ENCODE peak calls at places on chromosome 5, in eight cellular contexts. V is kidney; Z is CD8-positive, alpha-beta T cell; P is endothelial cell; U is choroid plexus epithelial cell; H is A549; J is progenitor cell of endocrine pancreas; X is epithelial cell of proximal tubule. T is an unnamed sample.

GRCh38 chr5:94524841-94525697 is 93.3 kb downstream of the KIAA0825 start:
- DNase-seq in V (no peak), Z (no peak), P (no peak), U (peak), H (peak), J (no peak), X (no peak), T (no peak)

GRCh38 chr5:178940569-178941360 is at the start of gene ZNF454:
- DNase-seq in V (peak), Z (no peak), P (no peak), U (peak), H (no peak), J (no peak), X (peak), T (no peak)

GRCh38 chr5:142120247-142120935 is 11.8 kb downstream of the NDFIP1 start:
- DNase-seq in V (no peak), Z (no peak), P (no peak), U (no peak), H (no peak), J (no peak), X (no peak), T (no peak)

GRCh38 chr5:79261907-79262306 is 26.0 kb downstream of the JMY start:
- DNase-seq in V (no peak), Z (no peak), P (no peak), U (no peak), H (no peak), J (no peak), X (no peak), T (no peak)

GRCh38 chr5:135599421-135600140 is 20.8 kb upstream of the CXCL14 start:
- DNase-seq in V (no peak), Z (no peak), P (no peak), U (no peak), H (no peak), J (no peak), X (no peak), T (no peak)

GRCh38 chr5:17436345-17436744 is 61.7 kb upstream of the TAF11L2 start:
- DNase-seq in V (no peak), Z (no peak), P (no peak), U (peak), H (no peak), J (no peak), X (no peak), T (no peak)

GRCh38 chr5:179302499-179303185 is 42.6 kb downstream of the ADAMTS2 start:
- DNase-seq in V (peak), Z (no peak), P (no peak), U (no peak), H (no peak), J (no peak), X (no peak), T (no peak)

GRCh38 chr5:10277773-10278630 is 27.9 kb downstream of the CCT5 start:
- DNase-seq in V (no peak), Z (no peak), P (no peak), U (no peak), H (no peak), J (no peak), X (no peak), T (no peak)

GRCh38 chr5:7010578-7010977 is 297.3 kb downstream of the TENT4A start:
- DNase-seq in V (no peak), Z (no peak), P (peak), U (no peak), H (no peak), J (peak), X (no peak), T (no peak)

GRCh38 chr5:136006767-136007251 is 22.0 kb upstream of the TGFBI start:
- DNase-seq in V (no peak), Z (no peak), P (no peak), U (peak), H (peak), J (no peak), X (peak), T (no peak)

GRCh38 chr5:173327084-173327947 is 898 bp downstream of the STC2 start:
- DNase-seq in V (no peak), Z (no peak), P (peak), U (peak), H (peak), J (no peak), X (no peak), T (no peak)

GRCh38 chr5:56269216-56269927 is 36.2 kb upstream of the ANKRD55 start:
- DNase-seq in V (no peak), Z (no peak), P (peak), U (peak), H (peak), J (no peak), X (no peak), T (no peak)

GRCh38 chr5:176381979-176382378 is 6.4 kb downstream of the NOP16 start:
- DNase-seq in V (no peak), Z (no peak), P (no peak), U (no peak), H (no peak), J (no peak), X (no peak), T (no peak)

GRCh38 chr5:61910771-61911170 is 395.2 kb upstream of the KIF2A start:
- DNase-seq in V (no peak), Z (no peak), P (no peak), U (no peak), H (no peak), J (no peak), X (no peak), T (no peak)

GRCh38 chr5:39539470-39539869 is 114.7 kb upstream of the DAB2 start:
- DNase-seq in V (no peak), Z (no peak), P (no peak), U (no peak), H (no peak), J (no peak), X (no peak), T (no peak)

GRCh38 chr5:58392491-58392890 is 67.4 kb downstream of the PLK2 start:
- DNase-seq in V (no peak), Z (no peak), P (no peak), U (no peak), H (no peak), J (no peak), X (no peak), T (no peak)

GRCh38 chr5:129912601-129913000 is 8.3 kb downstream of the CHSY3 start:
- DNase-seq in V (no peak), Z (no peak), P (no peak), U (no peak), H (no peak), J (no peak), X (no peak), T (no peak)

GRCh38 chr5:104062495-104063377 is 500.1 kb upstream of the NUDT12 start:
- DNase-seq in V (no peak), Z (no peak), P (no peak), U (peak), H (no peak), J (no peak), X (no peak), T (no peak)

GRCh38 chr5:132622608-132623007 is 35.4 kb upstream of the IL13 start:
- DNase-seq in V (no peak), Z (no peak), P (no peak), U (no peak), H (no peak), J (no peak), X (no peak), T (no peak)

GRCh38 chr5:56415356-56415765 is 182.2 kb upstream of the ANKRD55 start:
- DNase-seq in V (no peak), Z (no peak), P (no peak), U (peak), H (no peak), J (no peak), X (no peak), T (no peak)

GRCh38 chr5:177495243-177496060 is 2.0 kb downstream of the PDLIM7 start:
- DNase-seq in V (peak), Z (no peak), P (peak), U (peak), H (no peak), J (no peak), X (no peak), T (no peak)

GRCh38 chr5:149956685-149957084 is 3.9 kb upstream of the SLC26A2 start:
- DNase-seq in V (no peak), Z (no peak), P (no peak), U (no peak), H (no peak), J (no peak), X (no peak), T (no peak)

GRCh38 chr5:1030801-1031271 is 22.2 kb downstream of the NKD2 start:
- DNase-seq in V (peak), Z (no peak), P (no peak), U (no peak), H (no peak), J (no peak), X (no peak), T (no peak)

GRCh38 chr5:34717426-34718327 is 61.5 kb downstream of the RAI14 start:
- DNase-seq in V (no peak), Z (no peak), P (peak), U (peak), H (no peak), J (no peak), X (peak), T (no peak)

GRCh38 chr5:59450245-59450644 is 443.3 kb downstream of the PDE4D start:
- DNase-seq in V (no peak), Z (no peak), P (no peak), U (no peak), H (no peak), J (no peak), X (no peak), T (no peak)
- TF ChIP-seq CTCF in V (no peak), Z (no peak), P (no peak), U (peak), H (peak), J (no peak), X (peak), T (peak)

GRCh38 chr5:33257807-33258491 is 182.8 kb upstream of the TARS1 start:
- DNase-seq in V (no peak), Z (no peak), P (no peak), U (peak), H (no peak), J (no peak), X (peak), T (no peak)
- TF ChIP-seq CTCF in V (no peak), Z (no peak), P (no peak), U (peak), H (no peak), J (no peak), X (no peak), T (no peak)

GRCh38 chr5:169933624-169934023 is 46.7 kb downstream of the INSYN2B start:
- DNase-seq in V (no peak), Z (no peak), P (no peak), U (no peak), H (no peak), J (no peak), X (no peak), T (no peak)
- TF ChIP-seq CTCF in V (no peak), Z (no peak), P (no peak), U (no peak), H (no peak), J (no peak), X (no peak), T (no peak)

DNA sequence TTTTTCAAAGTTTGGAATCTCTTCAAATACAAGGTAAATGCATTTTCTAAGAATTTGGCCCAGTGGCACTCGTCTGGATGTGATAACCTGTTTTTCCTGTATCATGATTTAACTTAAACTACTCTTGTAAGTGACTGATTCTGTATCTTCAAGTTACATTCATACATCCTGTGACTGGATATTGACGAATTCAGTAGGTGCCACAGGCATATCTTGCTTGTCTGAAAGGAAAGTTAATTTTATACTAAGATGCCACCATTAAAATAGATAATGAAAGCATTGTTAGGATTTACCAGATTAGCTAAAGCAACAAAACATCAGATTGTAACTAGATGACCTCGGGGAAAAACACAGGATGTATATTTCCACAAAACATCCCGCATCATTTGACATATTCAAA is 175.3 kb upstream of the ZNF608 start:
- DNase-seq in V (no peak), Z (no peak), P (no peak), U (no peak), H (no peak), J (no peak), X (no peak), T (no peak)
- TF ChIP-seq CTCF in V (no peak), Z (no peak), P (no peak), U (no peak), H (no peak), J (no peak), X (no peak), T (peak)

GRCh38 chr5:41524174-41524573 is 13.8 kb upstream of the PLCXD3 start:
- DNase-seq in V (no peak), Z (no peak), P (no peak), U (peak), H (no peak), J (no peak), X (no peak), T (no peak)
- TF ChIP-seq CTCF in V (peak), Z (no peak), P (peak), U (peak), H (peak), J (peak), X (peak), T (peak)

GRCh38 chr5:13976867-13977479 is 32.5 kb upstream of the DNAH5 start:
- DNase-seq in V (no peak), Z (no peak), P (peak), U (peak), H (peak), J (no peak), X (no peak), T (no peak)
- TF ChIP-seq CTCF in V (peak), Z (no peak), P (peak), U (peak), H (peak), J (peak), X (peak), T (peak)